ENCODE peak calls at places on chromosomes 16 and 17, in four cellular contexts. V is SK-N-SH; Q is CD8-positive, alpha-beta memory T cell; J is IMR-90. R is an unnamed sample.
A peak's percentile ranks its signal among the peaks of the same experiment; 100 is the strongest.

GRCh38 chr16:16144416-16144815 is 78.9 kb downstream of the ABCC6 start:
- DNase-seq in V (no peak), Q (no peak), J (no peak), R (no peak)

GRCh38 chr17:42365136-42365535 is 23.1 kb downstream of the STAT3 start:
- DNase-seq in V (no peak), J (peak; percentile 87), Q (no peak), R (no peak)

GRCh38 chr16:8751481-8752311 is 45.7 kb downstream of the TMEM186 start:
- DNase-seq in V (no peak), Q (no peak), J (peak; percentile 78), R (no peak)

GRCh38 chr17:31248986-31249385 is 48.1 kb downstream of the OMG start:
- DNase-seq in V (no peak), J (peak; percentile 78), Q (no peak), R (no peak)

GRCh38 chr16:3509470-3509928 is 8.7 kb downstream of the CLUAP1 start:
- DNase-seq in V (no peak), J (no peak), Q (peak; percentile 44), R (peak; percentile 36)

GRCh38 chr16:49465661-49466528 is 92.3 kb downstream of the C16orf78 start:
- DNase-seq in Q (no peak), J (no peak), V (no peak), R (no peak)

GRCh38 chr17:75271955-75272847 is 1.2 kb upstream of the MIF4GD start:
- DNase-seq in Q (no peak), J (peak; percentile 65), V (peak; percentile 78), R (no peak)

GRCh38 chr17:7717756-7718350 is 309 bp downstream of the DNAH2 start:
- DNase-seq in V (no peak), Q (no peak), J (no peak), R (peak; percentile 72)

GRCh38 chr17:31726980-31727427 is 132.0 kb downstream of the COPRS start:
- DNase-seq in V (no peak), J (peak; percentile 81), Q (no peak), R (no peak)

GRCh38 chr16:88413631-88414030 is 30.9 kb downstream of the ZNF469 start:
- DNase-seq in J (no peak), Q (no peak), V (no peak), R (no peak)

GRCh38 chr17:56600246-56600645 is 6.7 kb downstream of the NOG start:
- DNase-seq in J (no peak), V (no peak), Q (no peak), R (no peak)

GRCh38 chr16:56684926-56685590 is 2.8 kb downstream of the MT1X start:
- DNase-seq in Q (no peak), V (no peak), J (no peak), R (no peak)

GRCh38 chr17:69192754-69193153 is 35.9 kb downstream of the ABCA10 start:
- DNase-seq in J (no peak), Q (no peak), V (no peak), R (no peak)

GRCh38 chr17:79446347-79446746 is 164.5 kb downstream of the RBFOX3 start:
- DNase-seq in J (no peak), Q (no peak), V (no peak), R (no peak)

GRCh38 chr16:83561876-83562275 is 245.9 kb upstream of the HSBP1 start:
- DNase-seq in Q (no peak), V (no peak), J (peak; percentile 40), R (no peak)

GRCh38 chr16:89292443-89293078 is 75.1 kb downstream of the ZNF778 start:
- DNase-seq in V (no peak), J (no peak), Q (no peak), R (no peak)

GRCh38 chr17:59513934-59514841 is 51.2 kb upstream of the DHX40 start:
- DNase-seq in J (peak; percentile 45), V (peak; percentile 68), Q (no peak), R (no peak)

GRCh38 chr16:87317766-87318121 is 552 bp upstream of the C16orf95 start:
- DNase-seq in J (peak; percentile 50), Q (no peak), V (peak; percentile 75), R (no peak)

GRCh38 chr17:40168262-40168832 is 8.9 kb upstream of the RAPGEFL1 start:
- DNase-seq in V (peak; percentile 65), Q (no peak), J (peak; percentile 69), R (peak; percentile 68)

GRCh38 chr16:68668266-68668665 is 23.2 kb downstream of the CDH3 start:
- DNase-seq in J (peak; percentile 5), V (no peak), Q (no peak), R (peak; percentile 61)

GRCh38 chr17:1577186-1577585 is 14.6 kb upstream of the PITPNA start:
- DNase-seq in Q (no peak), V (no peak), J (peak; percentile 89), R (no peak)

GRCh38 chr16:49456763-49457162 is 83.2 kb downstream of the C16orf78 start:
- DNase-seq in Q (no peak), J (no peak), V (no peak), R (no peak)

GRCh38 chr17:60231234-60231633 is 81.5 kb downstream of the CA4 start:
- DNase-seq in J (peak; percentile 39), V (peak; percentile 53), Q (no peak), R (no peak)

DNA sequence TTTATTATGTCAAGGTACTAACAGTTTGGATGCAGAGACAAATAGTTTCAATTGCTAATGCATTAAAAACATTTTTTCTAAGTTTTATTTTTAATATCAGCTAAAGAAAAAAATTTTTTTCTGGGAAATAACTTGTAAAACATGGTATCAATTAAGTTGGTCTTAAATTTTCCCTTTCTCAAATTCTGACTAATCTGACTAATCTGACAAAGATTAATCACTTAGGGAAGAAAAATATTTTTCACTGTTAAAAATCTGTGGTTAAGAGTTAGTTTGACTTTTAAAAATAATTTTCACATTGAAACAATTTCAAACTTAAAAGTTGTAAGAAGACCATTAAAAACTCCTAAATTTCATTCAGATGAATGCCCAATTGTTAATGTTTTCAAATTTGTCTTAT is 74.6 kb downstream of the MYO1D start:
- DNase-seq in J (no peak), V (no peak), Q (no peak), R (no peak)
- H3K4me1 ChIP-seq in J (no peaks in the 10 kb centered on the region), V (peaks cover 44% of the 10 kb centered on the region), Q (no peaks in the 10 kb centered on the region), R (no peaks in the 10 kb centered on the region)

DNA sequence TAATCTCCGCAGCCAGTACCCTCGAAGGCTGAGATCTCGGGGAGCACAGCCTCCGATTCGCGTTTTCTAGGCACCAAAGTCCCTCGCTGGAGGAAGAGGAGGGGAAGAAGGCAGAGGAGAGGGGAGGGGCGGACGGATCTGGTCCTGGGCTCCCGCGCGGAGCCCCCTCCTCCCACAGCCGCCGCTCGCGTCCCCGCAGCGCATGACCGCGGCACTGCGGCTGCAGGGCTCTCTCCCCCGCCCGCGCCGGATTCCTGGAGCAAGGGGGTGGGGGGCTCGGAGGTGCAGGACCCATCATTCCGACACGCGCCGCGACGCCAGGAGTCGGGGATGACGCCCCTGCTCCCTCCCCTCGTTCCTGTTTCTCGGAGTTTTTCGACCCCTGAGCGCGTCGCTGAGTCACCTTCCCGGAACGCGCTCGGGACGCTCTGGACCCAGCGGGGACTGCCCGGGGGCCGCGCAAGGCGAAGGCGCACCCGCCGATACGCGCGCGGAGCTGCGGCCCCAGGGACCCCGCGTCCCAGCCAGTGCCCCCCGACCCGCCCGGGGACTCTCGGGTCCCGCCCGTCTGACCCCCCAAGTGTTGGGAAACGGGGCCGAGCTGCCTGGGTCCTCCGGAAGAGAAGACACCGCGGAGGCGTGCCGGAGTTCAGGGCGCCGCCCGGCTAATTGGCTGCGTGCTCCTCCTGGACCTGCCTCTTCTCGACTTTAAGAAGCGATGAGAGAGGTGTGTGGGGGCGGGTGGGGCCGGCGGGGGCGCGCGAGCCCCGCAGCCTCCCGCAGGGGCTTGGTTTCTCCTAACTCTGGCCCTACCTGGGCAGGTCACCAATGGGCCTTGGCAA is 1.4 kb upstream of the SPHK1 start:
- DNase-seq in J (peak; percentile 78), Q (peak; percentile 42), V (peak; percentile 82), R (peak; percentile 11)
- H3K27me3 ChIP-seq in J (no peaks in the 10 kb centered on the region), Q (no peaks in the 10 kb centered on the region), V (no peaks in the 10 kb centered on the region), R (no peaks in the 10 kb centered on the region)

GRCh38 chr16:57798267-57798810 is 4.0 kb downstream of the KIFC3 start:
- DNase-seq in J (no peak), Q (no peak), V (peak; percentile 3), R (no peak)
- H3K4me3 ChIP-seq in J (no peak overlapping the region), Q (no peak overlapping the region), V (no peak overlapping the region), R (no peak overlapping the region)

DNA sequence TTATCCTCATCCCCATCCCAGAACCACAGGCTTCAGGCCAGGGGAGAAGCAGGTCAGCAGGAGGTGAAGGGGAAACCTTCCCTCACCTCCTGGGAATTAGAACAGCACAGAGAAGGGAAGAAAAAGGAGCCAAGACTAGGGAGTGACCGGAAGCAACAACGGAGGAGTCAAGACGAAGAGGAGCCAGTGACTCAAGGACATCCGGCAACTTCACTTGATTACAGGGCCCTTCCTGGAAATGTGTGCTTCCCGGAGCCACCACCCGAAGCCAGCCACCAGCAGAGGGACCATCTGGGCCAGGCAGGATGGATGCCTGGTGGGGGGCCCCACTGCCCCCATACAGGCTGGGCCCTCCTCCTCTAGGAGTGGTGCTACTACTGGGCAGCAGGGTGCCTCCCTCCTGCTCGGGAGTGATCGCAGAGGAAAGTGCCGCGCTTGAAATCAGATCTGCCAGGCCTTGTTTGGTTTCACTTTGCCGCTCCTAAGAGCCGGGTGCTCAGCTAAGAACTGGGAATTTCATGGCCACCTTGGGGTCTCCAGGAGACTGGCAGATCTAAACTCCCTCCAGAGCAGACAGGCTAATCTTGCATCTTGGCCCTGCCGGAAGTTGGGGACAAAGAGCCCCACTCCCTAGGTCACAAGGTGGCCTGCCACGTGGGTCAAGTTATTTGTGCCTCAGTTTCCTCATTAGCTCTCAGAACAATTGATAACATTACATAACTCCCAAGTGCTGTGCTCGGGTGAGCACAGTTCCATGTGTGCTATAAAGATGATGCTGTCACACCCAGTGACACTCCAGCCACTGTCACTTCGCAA is 6.6 kb downstream of the CDC42EP4 start:
- DNase-seq in V (no peak), J (peak; percentile 78), Q (no peak), R (no peak)
- H3K4me1 ChIP-seq in V (peaks cover 79% of the 10 kb centered on the region), J (peaks cover 37% of the 10 kb centered on the region), Q (peaks cover 6% of the 10 kb centered on the region), R (peaks cover 5% of the 10 kb centered on the region)

GRCh38 chr16:54375056-54375455 is 88.5 kb upstream of the IRX3 start:
- DNase-seq in J (no peak), Q (no peak), V (no peak), R (no peak)

GRCh38 chr16:54366005-54366634 is 79.5 kb upstream of the IRX3 start:
- DNase-seq in V (no peak), J (no peak), Q (no peak), R (no peak)

GRCh38 chr16:54374136-54374535 is 87.5 kb upstream of the IRX3 start:
- DNase-seq in J (peak; percentile 10), Q (no peak), V (no peak), R (no peak)

GRCh38 chr16:54366943-54367342 is 80.4 kb upstream of the IRX3 start:
- DNase-seq in Q (no peak), J (no peak), V (no peak), R (no peak)

DNA sequence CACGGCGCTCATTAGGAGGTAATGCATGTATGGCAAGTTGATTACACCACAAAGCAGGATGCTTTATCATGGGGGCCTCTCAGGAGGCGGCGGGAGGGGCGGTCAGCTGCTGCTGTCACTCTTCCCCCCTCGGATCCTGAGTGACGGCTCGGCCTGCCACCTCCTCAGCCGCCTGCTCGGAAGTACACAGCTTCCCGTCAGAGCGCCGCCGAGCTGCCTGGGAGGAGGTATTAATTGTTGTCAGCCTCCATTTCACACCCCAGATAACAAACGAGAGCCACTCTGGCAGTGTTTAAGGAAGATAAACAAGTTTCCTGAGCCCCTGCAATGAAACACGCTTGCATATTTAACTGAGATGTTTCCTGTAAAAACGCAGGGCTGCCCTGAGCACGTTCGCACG is 84.1 kb upstream of the IRX3 start:
- DNase-seq in Q (no peak), J (no peak), V (no peak), R (no peak)
- H3K27me3 ChIP-seq in Q (no peaks in the 10 kb centered on the region), J (no peaks in the 10 kb centered on the region), V (no peaks in the 10 kb centered on the region), R (peaks cover 2% of the 10 kb centered on the region)

R was measured in CD4-positive, CD25-positive, alpha-beta regulatory T cell.